ENCODE peak calls at places on chromosomes 6 and 20, in five cellular contexts. V is A549; E is activated T-cell treated with anti-CD3 and anti-CD28 coated beads, Interleukin-2, amount 50 U/mL, for 72 hours; D is stimulated activated CD8-positive, alpha-beta memory T cell treated with anti-CD3 and anti-CD28 coated beads, Interleukin-4, amount 100 ng/mL, for 24 hours; R is GDM1. W is an unnamed sample.

GRCh38 chr20:62518911-62519310 is 43.1 kb upstream of the GATA5 start:
- DNase-seq in V (no peak), E (no peak), D (no peak), R (no peak), W (no peak)

GRCh38 chr20:13231031-13231752 is 10.1 kb downstream of the ISM1 start:
- DNase-seq in V (peak), E (peak), D (peak), R (no peak), W (no peak)

GRCh38 chr6:13300649-13301590 is 27.4 kb downstream of the TBC1D7 start:
- DNase-seq in V (no peak), E (no peak), D (no peak), R (no peak), W (no peak)

GRCh38 chr6:168734523-168734922 is 293.5 kb downstream of the SMOC2 start:
- DNase-seq in V (no peak), E (no peak), D (no peak), R (no peak), W (no peak)

GRCh38 chr6:136181858-136182257 is 68.3 kb downstream of the MTFR2 start:
- DNase-seq in V (no peak), E (no peak), D (no peak), R (no peak), W (no peak)

GRCh38 chr6:52098649-52099184 is 11.3 kb upstream of the PKHD1 start:
- DNase-seq in V (no peak), E (no peak), D (no peak), R (no peak), W (no peak)

GRCh38 chr6:81801489-81801888 is 49.0 kb upstream of the TENT5A start:
- DNase-seq in V (no peak), E (no peak), D (no peak), R (no peak), W (no peak)

GRCh38 chr6:3227363-3228045 is at the start of gene TUBB2B:
- DNase-seq in V (no peak), E (peak), D (no peak), R (no peak), W (no peak)

GRCh38 chr6:50653253-50653652 is 60.1 kb upstream of the TFAP2D start:
- DNase-seq in V (no peak), E (no peak), D (no peak), R (no peak), W (no peak)

GRCh38 chr20:51338692-51339440 is 203.7 kb downstream of the NFATC2 start:
- DNase-seq in V (no peak), E (no peak), D (no peak), R (no peak), W (no peak)

GRCh38 chr6:52457096-52457495 is 37.0 kb downstream of the EFHC1 start:
- DNase-seq in V (no peak), E (no peak), D (no peak), R (no peak), W (no peak)

W was measured in Kasumi-1.